ENCODE peak calls at places on chromosomes 12 and 14, in ten cellular contexts. One of them, this sample, is unnamed.

GRCh38 chr14:63840981-63841380 is 11.8 kb upstream of the SYNE2 start:
- DNase-seq in A549: no peak
- DNase-seq in uterus: no peak
- DNase-seq in adrenal gland: no peak
- DNase-seq in ovary: no peak
- DNase-seq in body of pancreas: no peak
- DNase-seq in transverse colon: peak; percentile 45
- DNase-seq in NB4: no peak
- DNase-seq in K562: peak; percentile 8
- DNase-seq in heart left ventricle: no peak
- DNase-seq in this sample: no peak

GRCh38 chr14:64500088-64500487 is 3.5 kb downstream of the ZBTB25 start:
- DNase-seq in A549: no peak
- DNase-seq in uterus: no peak
- DNase-seq in adrenal gland: no peak
- DNase-seq in ovary: no peak
- DNase-seq in body of pancreas: no peak
- DNase-seq in transverse colon: no peak
- DNase-seq in NB4: peak; percentile 17
- DNase-seq in K562: no peak
- DNase-seq in heart left ventricle: no peak
- DNase-seq in this sample: no peak

GRCh38 chr14:76784881-76785280 is 23.6 kb downstream of the VASH1 start:
- DNase-seq in A549: peak; percentile 97
- DNase-seq in uterus: peak; percentile 83
- DNase-seq in adrenal gland: peak; percentile 72
- DNase-seq in ovary: peak; percentile 79
- DNase-seq in body of pancreas: peak; percentile 61
- DNase-seq in transverse colon: peak; percentile 64
- DNase-seq in NB4: peak; percentile 80
- DNase-seq in K562: peak; percentile 86
- DNase-seq in heart left ventricle: peak; percentile 85
- DNase-seq in this sample: peak; percentile 45

GRCh38 chr12:66881401-66881800 is 202.5 kb upstream of the GRIP1 start:
- DNase-seq in A549: no peak
- DNase-seq in uterus: no peak
- DNase-seq in adrenal gland: no peak
- DNase-seq in ovary: no peak
- DNase-seq in body of pancreas: no peak
- DNase-seq in transverse colon: no peak
- DNase-seq in NB4: no peak
- DNase-seq in K562: no peak
- DNase-seq in heart left ventricle: no peak
- DNase-seq in this sample: no peak

GRCh38 chr12:116551952-116552749 is 7.0 kb upstream of the MAP1LC3B2 start:
- DNase-seq in A549: no peak
- DNase-seq in uterus: no peak
- DNase-seq in adrenal gland: no peak
- DNase-seq in ovary: no peak
- DNase-seq in body of pancreas: no peak
- DNase-seq in transverse colon: no peak
- DNase-seq in NB4: peak; percentile 80
- DNase-seq in K562: peak; percentile 60
- DNase-seq in heart left ventricle: no peak
- DNase-seq in this sample: no peak

GRCh38 chr12:121468451-121468850 is 68.5 kb downstream of the RNF34 start:
- DNase-seq in A549: no peak
- DNase-seq in uterus: no peak
- DNase-seq in adrenal gland: no peak
- DNase-seq in ovary: no peak
- DNase-seq in body of pancreas: no peak
- DNase-seq in transverse colon: no peak
- DNase-seq in NB4: no peak
- DNase-seq in K562: no peak
- DNase-seq in heart left ventricle: no peak
- DNase-seq in this sample: no peak

GRCh38 chr12:98002887-98003493 is 512.4 kb upstream of the TMPO start:
- DNase-seq in A549: peak; percentile 26
- DNase-seq in uterus: no peak
- DNase-seq in adrenal gland: peak; percentile 16
- DNase-seq in ovary: no peak
- DNase-seq in body of pancreas: peak; percentile 47
- DNase-seq in transverse colon: peak; percentile 8
- DNase-seq in NB4: peak; percentile 72
- DNase-seq in K562: peak; percentile 13
- DNase-seq in heart left ventricle: no peak
- DNase-seq in this sample: peak; percentile 61

GRCh38 chr14:36066636-36067035 is 109.9 kb downstream of the PTCSC3 start:
- DNase-seq in A549: no peak
- DNase-seq in uterus: no peak
- DNase-seq in adrenal gland: no peak
- DNase-seq in ovary: no peak
- DNase-seq in body of pancreas: no peak
- DNase-seq in transverse colon: no peak
- DNase-seq in NB4: no peak
- DNase-seq in K562: no peak
- DNase-seq in heart left ventricle: no peak
- DNase-seq in this sample: no peak

GRCh38 chr12:53097564-53098353 is at the start of gene IGFBP6:
- DNase-seq in A549: peak; percentile 65
- DNase-seq in uterus: peak; percentile 66
- DNase-seq in adrenal gland: peak; percentile 44
- DNase-seq in ovary: peak; percentile 76
- DNase-seq in body of pancreas: peak; percentile 62
- DNase-seq in transverse colon: peak; percentile 66
- DNase-seq in NB4: peak; percentile 68
- DNase-seq in K562: peak; percentile 76
- DNase-seq in heart left ventricle: peak; percentile 89
- DNase-seq in this sample: no peak

GRCh38 chr14:74882103-74882920 is 596 bp downstream of the DLST start:
- DNase-seq in A549: peak; percentile 43
- DNase-seq in uterus: no peak
- DNase-seq in adrenal gland: peak; percentile 52
- DNase-seq in ovary: no peak
- DNase-seq in body of pancreas: peak; percentile 45
- DNase-seq in transverse colon: peak; percentile 65
- DNase-seq in NB4: peak; percentile 72
- DNase-seq in K562: peak; percentile 61
- DNase-seq in heart left ventricle: peak; percentile 73
- DNase-seq in this sample: peak; percentile 45

GRCh38 chr12:50120521-50120920 is 8.5 kb downstream of the COX14 start:
- DNase-seq in A549: no peak
- DNase-seq in uterus: peak; percentile 0
- DNase-seq in adrenal gland: no peak
- DNase-seq in ovary: no peak
- DNase-seq in body of pancreas: no peak
- DNase-seq in transverse colon: no peak
- DNase-seq in NB4: no peak
- DNase-seq in K562: no peak
- DNase-seq in heart left ventricle: no peak
- DNase-seq in this sample: no peak

GRCh38 chr12:120242275-120242799 is 23.2 kb downstream of the PXN start:
- DNase-seq in A549: no peak
- DNase-seq in uterus: no peak
- DNase-seq in adrenal gland: peak; percentile 61
- DNase-seq in ovary: no peak
- DNase-seq in body of pancreas: no peak
- DNase-seq in transverse colon: no peak
- DNase-seq in NB4: no peak
- DNase-seq in K562: peak; percentile 95
- DNase-seq in heart left ventricle: no peak
- DNase-seq in this sample: no peak
- TF ChIP-seq POLR2A in A549: no peak
- TF ChIP-seq POLR2A in uterus: no peak
- TF ChIP-seq POLR2A in adrenal gland: no peak
- TF ChIP-seq POLR2A in ovary: no peak
- TF ChIP-seq POLR2A in body of pancreas: no peak
- TF ChIP-seq POLR2A in transverse colon: no peak
- TF ChIP-seq POLR2A in NB4: no peak
- TF ChIP-seq POLR2A in K562: no peak
- TF ChIP-seq POLR2A in heart left ventricle: no peak
- TF ChIP-seq POLR2A in this sample: no peak

GRCh38 chr12:27969011-27969900 is 3.3 kb downstream of the PTHLH start:
- DNase-seq in A549: peak; percentile 37
- DNase-seq in uterus: peak; percentile 18
- DNase-seq in adrenal gland: no peak
- DNase-seq in ovary: peak; percentile 25
- DNase-seq in body of pancreas: peak; percentile 23
- DNase-seq in transverse colon: no peak
- DNase-seq in NB4: no peak
- DNase-seq in K562: no peak
- DNase-seq in heart left ventricle: no peak
- DNase-seq in this sample: no peak
- H3K4me3 ChIP-seq in A549: peak overlapping the region; percentile 64
- H3K4me3 ChIP-seq in uterus: peak overlapping the region; percentile 29
- H3K4me3 ChIP-seq in adrenal gland: no peak overlapping the region
- H3K4me3 ChIP-seq in ovary: peak overlapping the region; percentile 40
- H3K4me3 ChIP-seq in body of pancreas: no peak overlapping the region
- H3K4me3 ChIP-seq in transverse colon: no peak overlapping the region
- H3K4me3 ChIP-seq in NB4: peak overlapping the region; percentile 25
- H3K4me3 ChIP-seq in K562: peak overlapping the region; percentile 50
- H3K4me3 ChIP-seq in heart left ventricle: peak overlapping the region; percentile 57
- H3K4me3 ChIP-seq in this sample: no peak overlapping the region

GRCh38 chr12:54232790-54233189 is 44.0 kb upstream of the SMUG1 start:
- DNase-seq in A549: no peak
- DNase-seq in uterus: no peak
- DNase-seq in adrenal gland: no peak
- DNase-seq in ovary: no peak
- DNase-seq in body of pancreas: no peak
- DNase-seq in transverse colon: no peak
- DNase-seq in NB4: no peak
- DNase-seq in K562: no peak
- DNase-seq in heart left ventricle: no peak
- DNase-seq in this sample: no peak
- TF ChIP-seq CTCF in A549: no peak
- TF ChIP-seq CTCF in uterus: no peak
- TF ChIP-seq CTCF in adrenal gland: no peak
- TF ChIP-seq CTCF in ovary: no peak
- TF ChIP-seq CTCF in body of pancreas: no peak
- TF ChIP-seq CTCF in transverse colon: no peak
- TF ChIP-seq CTCF in NB4: no peak
- TF ChIP-seq CTCF in K562: no peak
- TF ChIP-seq CTCF in heart left ventricle: no peak
- TF ChIP-seq CTCF in this sample: no peak

GRCh38 chr14:100215330-100215885 is 23.5 kb upstream of the YY1 start:
- DNase-seq in A549: no peak
- DNase-seq in uterus: no peak
- DNase-seq in adrenal gland: no peak
- DNase-seq in ovary: no peak
- DNase-seq in body of pancreas: no peak
- DNase-seq in transverse colon: no peak
- DNase-seq in NB4: no peak
- DNase-seq in K562: peak; percentile 50
- DNase-seq in heart left ventricle: peak; percentile 24
- DNase-seq in this sample: no peak

GRCh38 chr14:100212476-100213333 is 26.2 kb upstream of the YY1 start:
- DNase-seq in A549: no peak
- DNase-seq in uterus: no peak
- DNase-seq in adrenal gland: no peak
- DNase-seq in ovary: no peak
- DNase-seq in body of pancreas: no peak
- DNase-seq in transverse colon: no peak
- DNase-seq in NB4: peak; percentile 21
- DNase-seq in K562: peak; percentile 50
- DNase-seq in heart left ventricle: peak; percentile 23
- DNase-seq in this sample: no peak

GRCh38 chr14:100213587-100213955 is 25.4 kb upstream of the YY1 start:
- DNase-seq in A549: no peak
- DNase-seq in uterus: no peak
- DNase-seq in adrenal gland: no peak
- DNase-seq in ovary: no peak
- DNase-seq in body of pancreas: no peak
- DNase-seq in transverse colon: no peak
- DNase-seq in NB4: no peak
- DNase-seq in K562: peak; percentile 18
- DNase-seq in heart left ventricle: no peak
- DNase-seq in this sample: no peak

GRCh38 chr14:100214768-100215079 is 24.2 kb upstream of the YY1 start:
- DNase-seq in A549: no peak
- DNase-seq in uterus: no peak
- DNase-seq in adrenal gland: no peak
- DNase-seq in ovary: no peak
- DNase-seq in body of pancreas: no peak
- DNase-seq in transverse colon: no peak
- DNase-seq in NB4: no peak
- DNase-seq in K562: no peak
- DNase-seq in heart left ventricle: no peak
- DNase-seq in this sample: no peak

DNA sequence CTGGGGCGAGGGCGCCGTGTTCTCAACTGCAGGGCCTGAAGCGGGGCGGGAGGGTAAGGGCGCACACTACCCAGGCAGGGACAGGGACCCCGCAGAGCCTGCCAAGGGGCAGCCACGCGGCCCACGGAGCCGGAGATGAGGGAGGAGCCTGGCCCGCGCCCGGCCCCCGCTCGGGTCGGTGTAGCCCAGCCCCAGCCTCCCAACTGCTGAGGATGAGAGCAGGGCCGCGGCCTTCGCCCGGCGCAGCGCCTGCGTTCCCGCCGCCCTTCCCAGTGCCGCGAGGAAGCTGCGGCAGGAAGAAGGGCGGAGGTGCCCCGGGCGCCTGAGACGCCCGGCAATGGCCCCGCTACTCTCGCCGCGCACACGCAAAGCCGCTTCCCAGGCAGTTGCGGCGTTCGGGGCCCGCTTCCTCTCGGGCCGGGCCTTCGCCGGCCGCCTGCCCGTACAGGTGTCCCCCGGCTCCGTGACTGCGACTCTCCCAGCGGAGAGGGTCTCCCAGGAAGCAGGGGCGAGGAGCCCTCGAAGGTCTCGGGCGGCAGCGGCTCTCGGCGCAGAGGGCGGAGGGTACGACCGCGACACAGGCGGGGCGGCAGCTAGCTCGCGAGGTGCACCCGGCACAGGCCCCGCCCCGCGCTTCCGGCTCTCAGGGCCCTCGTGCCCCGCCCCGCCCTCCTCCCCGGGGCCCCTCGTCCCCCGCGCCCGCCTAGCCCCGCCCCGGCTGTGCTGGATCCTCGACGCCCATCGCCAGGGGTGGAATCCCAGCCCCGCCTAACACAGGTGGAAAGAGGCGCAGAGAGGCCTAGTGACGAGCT is 24.8 kb upstream of the YY1 start:
- DNase-seq in A549: peak; percentile 86
- DNase-seq in uterus: peak; percentile 83
- DNase-seq in adrenal gland: peak; percentile 90
- DNase-seq in ovary: peak; percentile 88
- DNase-seq in body of pancreas: peak; percentile 94
- DNase-seq in transverse colon: peak; percentile 96
- DNase-seq in NB4: peak; percentile 92
- DNase-seq in K562: peak; percentile 94
- DNase-seq in heart left ventricle: peak; percentile 95
- DNase-seq in this sample: peak; percentile 87
- TF ChIP-seq POLR2A in A549: peak; percentile 87
- TF ChIP-seq POLR2A in uterus: peak; percentile 19
- TF ChIP-seq POLR2A in adrenal gland: peak; percentile 92
- TF ChIP-seq POLR2A in ovary: peak; percentile 83
- TF ChIP-seq POLR2A in body of pancreas: peak; percentile 89
- TF ChIP-seq POLR2A in transverse colon: peak; percentile 95
- TF ChIP-seq POLR2A in NB4: peak; percentile 95
- TF ChIP-seq POLR2A in K562: peak; percentile 90
- TF ChIP-seq POLR2A in heart left ventricle: no peak
- TF ChIP-seq POLR2A in this sample: no peak